ENCODE peak calls at places on chromosomes 12 and 14, in eight cellular contexts. B, F, P, Y, Q, E, W and Z are unnamed samples.

GRCh38 chr14:96085369-96085768 is 46.2 kb downstream of the C14orf132 start:
- DNase-seq in W (no peak), B (no peak), P (no peak), E (no peak), Y (no peak), Q (no peak), F (no peak), Z (no peak)

GRCh38 chr12:127280393-127281275 is 986.3 kb upstream of the TMEM132C start:
- DNase-seq in Y (peak; percentile 72), B (peak; percentile 64), Q (no peak), E (peak; percentile 70), P (no peak), W (peak; percentile 39), F (no peak), Z (peak; percentile 40)

GRCh38 chr12:49920241-49920914 is 16.7 kb upstream of the FAIM2 start:
- DNase-seq in P (no peak), W (no peak), Q (no peak), B (peak; percentile 25), Y (no peak), E (no peak), F (no peak), Z (no peak)

GRCh38 chr12:124321040-124321481 is 26.2 kb downstream of the RFLNA start:
- DNase-seq in F (peak; percentile 24), E (peak; percentile 75), Q (peak; percentile 63), W (peak; percentile 24), Y (peak; percentile 76), B (peak; percentile 85), P (no peak), Z (peak; percentile 60)

GRCh38 chr12:10722905-10723866 is at the start of gene YBX3:
- DNase-seq in P (no peak), B (peak; percentile 88), W (peak; percentile 20), F (no peak), Q (peak; percentile 80), Y (peak; percentile 74), E (peak; percentile 88), Z (peak; percentile 78)

GRCh38 chr12:61250303-61250702 is 1009.9 kb upstream of the USP15 start:
- DNase-seq in F (no peak), B (no peak), Q (no peak), P (no peak), E (no peak), Y (no peak), W (no peak), Z (no peak)

GRCh38 chr14:103905861-103906456 is 22.3 kb upstream of the TDRD9 start:
- DNase-seq in W (no peak), B (no peak), P (no peak), F (no peak), Q (no peak), E (no peak), Y (no peak), Z (no peak)

GRCh38 chr14:80310950-80311349 is 99.6 kb upstream of the DIO2 start:
- DNase-seq in Q (no peak), Y (no peak), W (no peak), B (no peak), P (no peak), E (no peak), F (no peak), Z (no peak)

GRCh38 chr12:49880756-49881390 is 22.8 kb downstream of the FAIM2 start:
- DNase-seq in P (no peak), F (no peak), Q (no peak), W (no peak), B (no peak), E (no peak), Y (peak; percentile 25), Z (no peak)

GRCh38 chr14:59481407-59482119 is 2.6 kb downstream of the L3HYPDH start:
- DNase-seq in F (no peak), Y (no peak), Q (no peak), B (no peak), P (no peak), W (no peak), E (no peak), Z (no peak)

GRCh38 chr12:6551063-6551461 is 4.8 kb downstream of the IFFO1 start:
- DNase-seq in F (no peak), W (no peak), B (peak; percentile 65), E (peak; percentile 55), Y (no peak), Q (no peak), P (no peak), Z (no peak)

GRCh38 chr12:130970908-130971233 is 17.2 kb downstream of the ADGRD1 start:
- DNase-seq in B (peak; percentile 25), E (no peak), F (no peak), Y (no peak), Q (peak; percentile 9), P (no peak), W (no peak), Z (no peak)

GRCh38 chr14:100028990-100029677 is 36.1 kb upstream of the EVL start:
- DNase-seq in F (no peak), Q (no peak), B (no peak), Y (no peak), E (no peak), P (no peak), W (no peak), Z (no peak)

GRCh38 chr14:98217530-98217929 is 1054.5 kb downstream of the BCL11B start:
- DNase-seq in B (no peak), E (no peak), Y (no peak), W (no peak), Q (no peak), F (no peak), P (no peak), Z (no peak)

GRCh38 chr14:65791551-65791981 is 379.0 kb downstream of the FUT8 start:
- DNase-seq in F (peak; percentile 5), P (no peak), Y (no peak), W (no peak), E (no peak), Q (no peak), B (no peak), Z (peak; percentile 34)

DNA sequence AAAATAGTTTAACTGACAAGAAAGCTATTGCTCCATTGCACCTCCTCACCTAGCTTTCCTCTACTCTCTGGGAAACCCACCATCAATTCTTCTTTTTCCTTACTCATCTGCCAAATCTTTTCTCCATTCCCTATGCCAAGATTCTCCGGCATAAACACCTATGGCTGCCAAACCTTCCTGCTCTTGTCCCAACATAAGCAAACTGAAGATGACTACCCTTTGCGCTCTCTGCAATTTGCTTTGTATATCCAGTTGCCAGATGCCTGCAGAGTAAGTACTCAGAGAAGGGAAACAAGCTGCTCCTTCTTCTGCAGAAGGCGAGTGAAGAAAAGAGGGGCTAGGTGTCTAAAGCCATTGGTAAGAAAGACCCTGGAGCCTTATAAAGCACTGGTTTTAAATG is 11.5 kb downstream of the PTGER2 start:
- DNase-seq in P (no peak), B (no peak), Q (no peak), F (no peak), Y (no peak), E (no peak), W (no peak), Z (no peak)
- H3K36me3 ChIP-seq in P (no peaks in the 10 kb centered on the region), B (no peaks in the 10 kb centered on the region), Q (no peaks in the 10 kb centered on the region), F (no peaks in the 10 kb centered on the region), Y (no peaks in the 10 kb centered on the region), E (no peaks in the 10 kb centered on the region), W (peaks cover 3% of the 10 kb centered on the region), Z (no peaks in the 10 kb centered on the region)

GRCh38 chr12:26831959-26832816 is 806 bp downstream of the ITPR2 start:
- DNase-seq in B (peak; percentile 86), Q (peak; percentile 22), P (no peak), Y (peak; percentile 56), E (peak; percentile 64), F (no peak), W (peak; percentile 54), Z (peak; percentile 83)

GRCh38 chr12:26830358-26830757 is 2.6 kb downstream of the ITPR2 start:
- DNase-seq in P (no peak), W (no peak), E (no peak), Q (no peak), F (no peak), Y (no peak), B (no peak), Z (no peak)

GRCh38 chr12:26830783-26831601 is 2.0 kb downstream of the ITPR2 start:
- DNase-seq in W (no peak), F (no peak), E (no peak), P (no peak), Y (no peak), Q (no peak), B (no peak), Z (no peak)

GRCh38 chr12:26833692-26834168 is 736 bp upstream of the ITPR2 start:
- DNase-seq in E (peak; percentile 62), Q (no peak), W (peak; percentile 23), P (no peak), F (no peak), Y (peak; percentile 90), B (peak; percentile 77), Z (peak; percentile 48)

GRCh38 chr12:26832817-26833691 is at the start of gene ITPR2:
- DNase-seq in B (peak; percentile 98), Q (peak; percentile 92), F (peak; percentile 60), W (peak; percentile 90), P (no peak), Y (peak; percentile 96), E (peak; percentile 97), Z (peak; percentile 94)
- TF ChIP-seq CTCF in B (no peak), Q (peak; percentile 43), F (peak; percentile 51), W (no peak), P (no peak), Y (peak; percentile 32), E (no peak), Z (no peak)

GRCh38 chr14:71731096-71731495 is 201.1 kb upstream of the RGS6 start:
- DNase-seq in P (no peak), W (no peak), E (no peak), F (no peak), B (no peak), Y (no peak), Q (no peak), Z (no peak)

GRCh38 chr14:71728386-71728785 is 203.8 kb upstream of the RGS6 start:
- DNase-seq in E (no peak), B (no peak), Y (no peak), Q (no peak), W (no peak), F (no peak), P (no peak), Z (no peak)

GRCh38 chr14:71730471-71730870 is 201.8 kb upstream of the RGS6 start:
- DNase-seq in P (no peak), Q (no peak), B (no peak), W (no peak), Y (no peak), E (no peak), F (no peak), Z (no peak)

GRCh38 chr14:71726639-71727085 is 205.6 kb upstream of the RGS6 start:
- DNase-seq in P (no peak), B (no peak), F (no peak), Y (no peak), W (no peak), E (no peak), Q (no peak), Z (no peak)

DNA sequence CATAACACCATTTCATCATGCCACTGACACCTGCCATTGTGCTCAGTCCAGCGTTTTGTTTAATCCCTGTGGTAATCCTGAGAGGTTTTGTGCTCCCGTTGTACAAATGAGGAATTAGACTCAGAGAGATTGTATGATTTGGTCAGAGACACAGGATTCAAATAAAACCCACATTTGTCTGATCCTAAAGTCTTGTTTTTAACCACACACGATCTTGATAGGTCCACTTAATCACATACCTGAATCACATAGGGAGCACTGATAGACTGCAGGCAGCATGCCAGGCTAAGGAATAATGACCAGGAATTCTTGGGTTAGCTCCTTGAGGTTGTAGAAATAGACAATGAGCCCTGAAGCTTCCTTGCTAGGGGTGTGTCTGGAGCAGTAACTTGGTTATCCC is 202.6 kb upstream of the RGS6 start:
- DNase-seq in F (no peak), Q (no peak), E (no peak), B (no peak), W (no peak), P (no peak), Y (peak; percentile 18), Z (no peak)
- H3K4me3 ChIP-seq in F (no peak overlapping the region), Q (no peak overlapping the region), E (no peak overlapping the region), B (no peak overlapping the region), W (no peak overlapping the region), P (no peak overlapping the region), Y (no peak overlapping the region), Z (no peak overlapping the region)

GRCh38 chr14:54478621-54479215 is 10.1 kb downstream of the GMFB start:
- DNase-seq in Q (no peak), W (no peak), E (no peak), P (no peak), B (no peak), Y (no peak), F (no peak), Z (no peak)
- H3K36me3 ChIP-seq in Q (peaks cover 12% of the 10 kb centered on the region), W (peaks cover 13% of the 10 kb centered on the region), E (peaks cover 18% of the 10 kb centered on the region), P (peaks cover 5% of the 10 kb centered on the region), B (no peaks in the 10 kb centered on the region), Y (peaks cover 32% of the 10 kb centered on the region), F (peaks cover 6% of the 10 kb centered on the region), Z (peaks cover 1% of the 10 kb centered on the region)